ENCODE peak calls at places on chromosomes 7 and 10, in four cellular contexts. V is HCT116, T is GM12878, S is K562. A is an unnamed sample.

GRCh38 chr7:38428040-38428439 is 154.6 kb upstream of the TARP start:
- DNase-seq in V (no peak), T (no peak), S (no peak), A (no peak)

GRCh38 chr10:97757471-97757870 is 14.3 kb downstream of the SFRP5 start:
- DNase-seq in V (no peak), T (no peak), S (no peak), A (no peak)

GRCh38 chr10:121510201-121510771 is 88.0 kb downstream of the FGFR2 start:
- DNase-seq in S (no peak), V (no peak), T (no peak), A (no peak)

GRCh38 chr7:118250860-118251494 is 26.5 kb downstream of the ANKRD7 start:
- DNase-seq in V (no peak), T (no peak), S (no peak), A (no peak)

GRCh38 chr7:111438369-111439289 is 123.7 kb downstream of the IMMP2L start:
- DNase-seq in V (no peak), T (no peak), S (peak), A (no peak)

GRCh38 chr7:100585511-100586265 is at the start of gene LRCH4:
- DNase-seq in V (no peak), T (no peak), S (peak), A (peak)

GRCh38 chr7:116511552-116512523 is 12.3 kb downstream of the CAV2 start:
- DNase-seq in T (peak), S (no peak), V (peak), A (no peak)

GRCh38 chr10:80684217-80684616 is 146.5 kb downstream of the SH2D4B start:
- DNase-seq in S (peak), T (no peak), V (peak), A (no peak)

GRCh38 chr10:116972136-116972535 is 32.9 kb downstream of the SHTN1 start:
- DNase-seq in T (no peak), S (no peak), V (no peak), A (no peak)

GRCh38 chr7:22979251-22979650 is 34.7 kb downstream of the HYCC1 start:
- DNase-seq in V (no peak), S (no peak), T (no peak), A (no peak)

GRCh38 chr7:27122075-27122910 is 8.3 kb downstream of the HOXA4 start:
- DNase-seq in T (no peak), S (no peak), V (no peak), A (peak)

GRCh38 chr7:119720541-119720940 is 552.4 kb upstream of the KCND2 start:
- DNase-seq in T (no peak), V (peak), S (no peak), A (no peak)

GRCh38 chr10:73501651-73502050 is 5.8 kb upstream of the PPP3CB start:
- DNase-seq in S (no peak), V (no peak), T (no peak), A (no peak)

GRCh38 chr10:7035111-7035761 is 375.6 kb downstream of the SFMBT2 start:
- DNase-seq in V (no peak), T (no peak), S (no peak), A (no peak)

GRCh38 chr7:101696-102376 is 90.5 kb upstream of the FAM20C start:
- DNase-seq in S (no peak), V (no peak), T (no peak), A (no peak)

GRCh38 chr7:104156842-104157277 is 51.0 kb downstream of the ORC5 start:
- DNase-seq in T (no peak), V (peak), S (no peak), A (no peak)

GRCh38 chr7:149621776-149622175 is 124.2 kb upstream of the ZNF746 start:
- DNase-seq in S (no peak), V (no peak), T (no peak), A (no peak)

GRCh38 chr7:42057331-42057730 is 179.7 kb downstream of the GLI3 start:
- DNase-seq in S (no peak), V (no peak), T (no peak), A (no peak)

GRCh38 chr7:117259626-117260025 is 63.2 kb downstream of the WNT2 start:
- DNase-seq in T (no peak), S (no peak), V (no peak), A (no peak)

GRCh38 chr7:132655071-132655761 is 78.9 kb upstream of the PLXNA4 start:
- DNase-seq in V (no peak), T (no peak), S (no peak), A (peak)

GRCh38 chr10:91034042-91034441 is 113.2 kb upstream of the ANKRD1 start:
- DNase-seq in T (no peak), V (no peak), S (no peak), A (no peak)

GRCh38 chr7:3588341-3588740 is 287.3 kb downstream of the SDK1 start:
- DNase-seq in S (no peak), T (no peak), V (no peak), A (no peak)

GRCh38 chr7:18727094-18727870 is 231.7 kb downstream of the HDAC9 start:
- DNase-seq in S (no peak), V (no peak), T (no peak), A (no peak)

GRCh38 chr10:47137311-47137851 is 162.6 kb upstream of the GDF10 start:
- DNase-seq in V (peak), T (no peak), S (no peak), A (no peak)

GRCh38 chr10:63376560-63377304 is 89.0 kb downstream of the JMJD1C start:
- DNase-seq in V (no peak), T (peak), S (no peak), A (no peak)

GRCh38 chr7:15504376-15504775 is 57.4 kb downstream of the AGMO start:
- DNase-seq in T (no peak), V (no peak), S (no peak), A (no peak)

GRCh38 chr10:91164520-91165065 is 55.9 kb upstream of the PCGF5 start:
- DNase-seq in T (no peak), S (peak), V (no peak), A (no peak)

GRCh38 chr7:3120513-3120912 is 76.8 kb upstream of the CARD11 start:
- DNase-seq in V (no peak), S (peak), T (no peak), A (no peak)

GRCh38 chr7:66167773-66168367 is 37.3 kb upstream of the TPST1 start:
- DNase-seq in V (no peak), S (no peak), T (no peak), A (no peak)

GRCh38 chr7:49708590-49708989 is 64.8 kb upstream of the VWC2 start:
- DNase-seq in T (no peak), V (no peak), S (no peak), A (no peak)

GRCh38 chr10:66307826-66308225 is 618.0 kb upstream of the LRRTM3 start:
- DNase-seq in S (no peak), V (no peak), T (no peak), A (no peak)

GRCh38 chr10:47406870-47407648 is 23.0 kb upstream of the ZNF488 start:
- DNase-seq in S (peak), T (no peak), V (peak), A (peak)

GRCh38 chr7:92925876-92926696 is 89.7 kb upstream of the CDK6 start:
- DNase-seq in T (no peak), V (no peak), S (no peak), A (no peak)

GRCh38 chr7:25624837-25625236 is 396.6 kb upstream of the NPVF start:
- DNase-seq in S (no peak), V (no peak), T (no peak), A (no peak)

GRCh38 chr7:135704074-135704473 is 23.9 kb downstream of the SLC13A4 start:
- DNase-seq in T (no peak), V (no peak), S (peak), A (no peak)

GRCh38 chr7:19113855-19114590 is 3.4 kb downstream of the TWIST1 start:
- DNase-seq in T (no peak), V (no peak), S (no peak), A (no peak)

GRCh38 chr10:129909531-129910286 is 54.4 kb downstream of the EBF3 start:
- DNase-seq in T (no peak), V (no peak), S (no peak), A (no peak)

GRCh38 chr7:140607441-140607989 is 33.1 kb downstream of the DENND2A start:
- DNase-seq in T (no peak), V (no peak), S (no peak), A (no peak)

GRCh38 chr7:148232784-148233183 is 357.8 kb upstream of the C7orf33 start:
- DNase-seq in T (no peak), V (no peak), S (no peak), A (no peak)
- TF ChIP-seq EGR1 in T (no peak), V (no peak), S (no peak), A (no peak)

GRCh38 chr10:99558708-99559107 is 26.0 kb downstream of the NKX2-3 start:
- DNase-seq in V (no peak), T (no peak), S (no peak), A (no peak)

GRCh38 chr10:99556225-99556523 is 23.4 kb downstream of the NKX2-3 start:
- DNase-seq in S (no peak), V (no peak), T (no peak), A (no peak)

GRCh38 chr10:99560277-99561126 is 27.8 kb downstream of the NKX2-3 start:
- DNase-seq in V (peak), S (peak), T (no peak), A (peak)

GRCh38 chr10:99555371-99556224 is 22.9 kb downstream of the NKX2-3 start:
- DNase-seq in S (no peak), T (peak), V (no peak), A (no peak)

DNA sequence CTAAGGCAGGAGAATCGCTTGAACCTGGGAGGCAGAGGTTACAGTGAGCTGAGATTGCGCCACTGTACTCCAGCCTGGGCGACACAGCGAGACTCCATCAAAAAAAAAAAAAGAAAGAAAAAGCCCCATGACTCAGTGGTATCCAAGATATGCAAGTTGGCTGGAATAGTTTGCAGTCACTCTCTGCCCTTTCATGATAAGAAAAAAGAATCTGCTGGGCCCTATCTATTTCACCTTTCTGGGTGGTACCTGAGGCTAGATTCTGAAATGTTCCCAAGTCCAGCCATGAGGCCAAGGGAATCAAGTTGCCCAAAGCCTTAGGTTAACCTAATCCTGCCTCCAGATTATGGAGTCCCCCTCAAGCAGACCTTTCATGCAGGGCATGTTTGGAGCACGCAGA is 24.3 kb downstream of the NKX2-3 start:
- DNase-seq in T (no peak), S (no peak), V (no peak), A (no peak)
- TF ChIP-seq EGR1 in T (no peak), S (no peak), V (no peak), A (no peak)

DNA sequence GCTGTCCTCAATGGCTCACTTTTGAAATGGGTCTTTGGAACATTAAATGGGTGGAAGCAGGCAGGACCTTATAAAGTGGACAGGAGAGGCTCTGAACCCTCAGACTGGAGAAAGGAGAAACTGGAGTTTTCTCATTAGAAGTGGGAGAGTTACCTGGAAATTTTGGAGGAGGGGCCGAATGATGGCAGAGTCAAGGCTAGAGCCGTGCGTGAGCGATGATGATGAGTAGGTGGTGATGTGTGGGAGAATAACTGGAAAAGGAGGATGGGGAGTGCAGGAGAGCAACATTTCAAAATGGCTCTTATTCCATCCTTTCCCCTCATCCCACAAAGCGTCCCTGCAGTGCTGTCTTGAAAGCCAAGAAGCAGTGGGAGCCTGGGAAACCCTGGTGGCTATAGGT is 274.0 kb downstream of the LRMDA start:
- DNase-seq in S (no peak), V (no peak), T (no peak), A (no peak)
- TF ChIP-seq EGR1 in S (no peak), V (no peak), T (no peak), A (no peak)

GRCh38 chr10:44660271-44660670 is 250.9 kb upstream of the TMEM72 start:
- DNase-seq in S (no peak), V (no peak), T (no peak), A (no peak)
- TF ChIP-seq EGR1 in S (no peak), V (no peak), T (no peak), A (no peak)

GRCh38 chr10:55330485-55330884 is 529.5 kb upstream of the PCDH15 start:
- DNase-seq in S (no peak), T (no peak), V (no peak), A (no peak)

DNA sequence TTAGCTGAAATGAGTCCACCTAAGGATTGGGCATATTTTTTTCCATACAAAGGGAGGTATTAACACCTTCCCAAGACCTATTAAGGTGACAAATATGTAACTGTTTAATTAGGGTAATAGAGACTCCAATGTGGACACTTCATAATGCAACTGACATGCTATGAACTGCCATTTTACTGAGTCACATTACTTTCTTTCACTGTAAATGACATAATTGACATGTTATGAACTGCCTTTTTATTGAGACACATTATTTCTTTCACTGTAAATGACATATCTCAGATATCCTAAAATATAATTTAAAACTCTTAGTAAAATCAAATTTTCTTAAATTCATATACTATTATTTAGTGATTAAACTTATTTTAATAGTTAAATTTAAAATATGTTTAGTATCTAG is 528.8 kb upstream of the PCDH15 start:
- DNase-seq in T (no peak), V (no peak), S (no peak), A (no peak)
- TF ChIP-seq EGR1 in T (no peak), V (no peak), S (no peak), A (no peak)

DNA sequence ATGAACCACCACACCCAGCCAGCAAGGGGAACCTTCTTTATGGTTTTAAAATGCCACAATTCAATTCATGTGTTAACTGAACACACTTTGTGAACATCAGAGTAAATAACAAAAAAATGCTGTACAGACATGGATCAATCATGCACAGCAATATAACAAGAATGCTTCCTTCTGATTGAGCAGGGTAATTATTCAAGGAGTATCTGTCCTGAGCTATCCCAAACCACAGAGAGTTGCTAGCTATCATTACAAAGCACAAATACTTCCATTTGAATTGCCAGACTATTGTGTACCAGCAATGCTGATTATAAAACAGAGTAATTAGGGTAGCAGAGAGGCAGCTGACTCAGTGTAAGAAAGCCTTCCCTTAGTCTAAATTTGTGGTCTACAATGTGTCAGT is 11.3 kb upstream of the RHOBTB1 start:
- DNase-seq in S (no peak), T (no peak), V (no peak), A (no peak)
- TF ChIP-seq EGR1 in S (no peak), T (no peak), V (no peak), A (no peak)

GRCh38 chr7:69868921-69869320 is 270.6 kb downstream of the AUTS2 start:
- DNase-seq in S (no peak), V (no peak), T (no peak), A (no peak)
- TF ChIP-seq EGR1 in S (no peak), V (no peak), T (no peak), A (no peak)

A was measured in H1.